ENCODE peak calls at places on chromosomes 11 and 22, in ten cellular contexts. One of them, this sample, is unnamed.

GRCh38 chr11:120746395-120746794 is 234.8 kb downstream of the GRIK4 start:
- DNase-seq in activated CD8-positive, alpha-beta memory T cell treated with anti-CD3 and anti-CD28 coated beads for 4 hours: no peak
- DNase-seq in activated T-cell treated with anti-CD3 and anti-CD28 coated beads, Interleukin-2, amount 50 U/mL, for 1 hour: no peak
- DNase-seq in cardiac fibroblast: no peak
- DNase-seq in HuH-7.5: no peak
- DNase-seq in fibroblast of the conjunctiva: no peak
- DNase-seq in CD4-positive, CD25-positive, alpha-beta regulatory T cell: no peak
- DNase-seq in NCI-H1105 treated with DMSO at 0.1 percent for 48 hours: no peak
- DNase-seq in endothelial cell: no peak
- DNase-seq in NCI-H2029: no peak
- DNase-seq in this sample: no peak

GRCh38 chr11:20762112-20762511 is 92.7 kb downstream of the NELL1 start:
- DNase-seq in HuH-7.5: no peak
- DNase-seq in NCI-H2029: peak; percentile 98
- DNase-seq in activated CD8-positive, alpha-beta memory T cell treated with anti-CD3 and anti-CD28 coated beads for 4 hours: no peak
- DNase-seq in NCI-H1105 treated with DMSO at 0.1 percent for 48 hours: peak; percentile 88
- DNase-seq in endothelial cell: no peak
- DNase-seq in fibroblast of the conjunctiva: no peak
- DNase-seq in cardiac fibroblast: no peak
- DNase-seq in activated T-cell treated with anti-CD3 and anti-CD28 coated beads, Interleukin-2, amount 50 U/mL, for 1 hour: no peak
- DNase-seq in CD4-positive, CD25-positive, alpha-beta regulatory T cell: no peak
- DNase-seq in this sample: no peak

GRCh38 chr11:7892059-7892699 is 38.9 kb downstream of the OR10A6 start:
- DNase-seq in activated CD8-positive, alpha-beta memory T cell treated with anti-CD3 and anti-CD28 coated beads for 4 hours: no peak
- DNase-seq in endothelial cell: no peak
- DNase-seq in cardiac fibroblast: peak; percentile 85
- DNase-seq in HuH-7.5: no peak
- DNase-seq in CD4-positive, CD25-positive, alpha-beta regulatory T cell: no peak
- DNase-seq in NCI-H1105 treated with DMSO at 0.1 percent for 48 hours: no peak
- DNase-seq in NCI-H2029: no peak
- DNase-seq in activated T-cell treated with anti-CD3 and anti-CD28 coated beads, Interleukin-2, amount 50 U/mL, for 1 hour: no peak
- DNase-seq in fibroblast of the conjunctiva: peak; percentile 88
- DNase-seq in this sample: no peak

GRCh38 chr11:65710424-65710823 is 1.6 kb upstream of the KAT5 start:
- DNase-seq in activated T-cell treated with anti-CD3 and anti-CD28 coated beads, Interleukin-2, amount 50 U/mL, for 1 hour: no peak
- DNase-seq in activated CD8-positive, alpha-beta memory T cell treated with anti-CD3 and anti-CD28 coated beads for 4 hours: no peak
- DNase-seq in NCI-H2029: no peak
- DNase-seq in cardiac fibroblast: peak; percentile 40
- DNase-seq in endothelial cell: no peak
- DNase-seq in CD4-positive, CD25-positive, alpha-beta regulatory T cell: no peak
- DNase-seq in NCI-H1105 treated with DMSO at 0.1 percent for 48 hours: no peak
- DNase-seq in HuH-7.5: no peak
- DNase-seq in fibroblast of the conjunctiva: no peak
- DNase-seq in this sample: no peak

GRCh38 chr11:2932850-2933251 is 3.6 kb upstream of the PHLDA2 start:
- DNase-seq in cardiac fibroblast: peak; percentile 64
- DNase-seq in activated T-cell treated with anti-CD3 and anti-CD28 coated beads, Interleukin-2, amount 50 U/mL, for 1 hour: no peak
- DNase-seq in NCI-H2029: no peak
- DNase-seq in CD4-positive, CD25-positive, alpha-beta regulatory T cell: no peak
- DNase-seq in fibroblast of the conjunctiva: no peak
- DNase-seq in HuH-7.5: no peak
- DNase-seq in NCI-H1105 treated with DMSO at 0.1 percent for 48 hours: no peak
- DNase-seq in activated CD8-positive, alpha-beta memory T cell treated with anti-CD3 and anti-CD28 coated beads for 4 hours: no peak
- DNase-seq in endothelial cell: no peak
- DNase-seq in this sample: no peak

GRCh38 chr11:63915961-63916836 is 765 bp downstream of the RCOR2 start:
- DNase-seq in cardiac fibroblast: no peak
- DNase-seq in HuH-7.5: peak; percentile 90
- DNase-seq in NCI-H1105 treated with DMSO at 0.1 percent for 48 hours: peak; percentile 39
- DNase-seq in endothelial cell: peak; percentile 90
- DNase-seq in CD4-positive, CD25-positive, alpha-beta regulatory T cell: no peak
- DNase-seq in fibroblast of the conjunctiva: no peak
- DNase-seq in activated CD8-positive, alpha-beta memory T cell treated with anti-CD3 and anti-CD28 coated beads for 4 hours: no peak
- DNase-seq in NCI-H2029: no peak
- DNase-seq in activated T-cell treated with anti-CD3 and anti-CD28 coated beads, Interleukin-2, amount 50 U/mL, for 1 hour: peak; percentile 50
- DNase-seq in this sample: peak; percentile 71

GRCh38 chr11:44625759-44626523 is 60.5 kb downstream of the CD82 start:
- DNase-seq in endothelial cell: no peak
- DNase-seq in fibroblast of the conjunctiva: no peak
- DNase-seq in NCI-H2029: no peak
- DNase-seq in NCI-H1105 treated with DMSO at 0.1 percent for 48 hours: no peak
- DNase-seq in cardiac fibroblast: no peak
- DNase-seq in HuH-7.5: no peak
- DNase-seq in activated T-cell treated with anti-CD3 and anti-CD28 coated beads, Interleukin-2, amount 50 U/mL, for 1 hour: no peak
- DNase-seq in activated CD8-positive, alpha-beta memory T cell treated with anti-CD3 and anti-CD28 coated beads for 4 hours: no peak
- DNase-seq in CD4-positive, CD25-positive, alpha-beta regulatory T cell: no peak
- DNase-seq in this sample: no peak

GRCh38 chr11:16346975-16347374 is 9.4 kb downstream of the SOX6 start:
- DNase-seq in activated CD8-positive, alpha-beta memory T cell treated with anti-CD3 and anti-CD28 coated beads for 4 hours: no peak
- DNase-seq in HuH-7.5: no peak
- DNase-seq in CD4-positive, CD25-positive, alpha-beta regulatory T cell: no peak
- DNase-seq in activated T-cell treated with anti-CD3 and anti-CD28 coated beads, Interleukin-2, amount 50 U/mL, for 1 hour: no peak
- DNase-seq in NCI-H1105 treated with DMSO at 0.1 percent for 48 hours: peak; percentile 67
- DNase-seq in cardiac fibroblast: peak; percentile 30
- DNase-seq in NCI-H2029: no peak
- DNase-seq in fibroblast of the conjunctiva: no peak
- DNase-seq in endothelial cell: no peak
- DNase-seq in this sample: no peak

GRCh38 chr11:62005231-62005661 is 37.8 kb upstream of the FTH1 start:
- DNase-seq in activated CD8-positive, alpha-beta memory T cell treated with anti-CD3 and anti-CD28 coated beads for 4 hours: no peak
- DNase-seq in cardiac fibroblast: peak; percentile 36
- DNase-seq in endothelial cell: no peak
- DNase-seq in HuH-7.5: no peak
- DNase-seq in NCI-H2029: no peak
- DNase-seq in fibroblast of the conjunctiva: no peak
- DNase-seq in CD4-positive, CD25-positive, alpha-beta regulatory T cell: no peak
- DNase-seq in activated T-cell treated with anti-CD3 and anti-CD28 coated beads, Interleukin-2, amount 50 U/mL, for 1 hour: no peak
- DNase-seq in NCI-H1105 treated with DMSO at 0.1 percent for 48 hours: no peak
- DNase-seq in this sample: no peak

GRCh38 chr11:88523362-88524028 is 186.0 kb upstream of the CTSC start:
- DNase-seq in activated T-cell treated with anti-CD3 and anti-CD28 coated beads, Interleukin-2, amount 50 U/mL, for 1 hour: no peak
- DNase-seq in NCI-H1105 treated with DMSO at 0.1 percent for 48 hours: no peak
- DNase-seq in activated CD8-positive, alpha-beta memory T cell treated with anti-CD3 and anti-CD28 coated beads for 4 hours: no peak
- DNase-seq in HuH-7.5: no peak
- DNase-seq in cardiac fibroblast: peak; percentile 66
- DNase-seq in fibroblast of the conjunctiva: no peak
- DNase-seq in NCI-H2029: no peak
- DNase-seq in CD4-positive, CD25-positive, alpha-beta regulatory T cell: no peak
- DNase-seq in endothelial cell: no peak
- DNase-seq in this sample: no peak

GRCh38 chr11:126686938-126687337 is 313.6 kb downstream of the KIRREL3 start:
- DNase-seq in NCI-H2029: no peak
- DNase-seq in endothelial cell: no peak
- DNase-seq in NCI-H1105 treated with DMSO at 0.1 percent for 48 hours: no peak
- DNase-seq in cardiac fibroblast: no peak
- DNase-seq in HuH-7.5: no peak
- DNase-seq in activated T-cell treated with anti-CD3 and anti-CD28 coated beads, Interleukin-2, amount 50 U/mL, for 1 hour: no peak
- DNase-seq in fibroblast of the conjunctiva: no peak
- DNase-seq in CD4-positive, CD25-positive, alpha-beta regulatory T cell: no peak
- DNase-seq in activated CD8-positive, alpha-beta memory T cell treated with anti-CD3 and anti-CD28 coated beads for 4 hours: no peak
- DNase-seq in this sample: no peak

GRCh38 chr22:42955087-42955630 is 59.8 kb downstream of the PACSIN2 start:
- DNase-seq in CD4-positive, CD25-positive, alpha-beta regulatory T cell: no peak
- DNase-seq in activated T-cell treated with anti-CD3 and anti-CD28 coated beads, Interleukin-2, amount 50 U/mL, for 1 hour: no peak
- DNase-seq in fibroblast of the conjunctiva: no peak
- DNase-seq in NCI-H1105 treated with DMSO at 0.1 percent for 48 hours: no peak
- DNase-seq in NCI-H2029: peak; percentile 14
- DNase-seq in endothelial cell: no peak
- DNase-seq in HuH-7.5: no peak
- DNase-seq in activated CD8-positive, alpha-beta memory T cell treated with anti-CD3 and anti-CD28 coated beads for 4 hours: no peak
- DNase-seq in cardiac fibroblast: no peak
- DNase-seq in this sample: no peak

GRCh38 chr11:72753341-72754148 is 1.3 kb upstream of the ARAP1 start:
- DNase-seq in activated T-cell treated with anti-CD3 and anti-CD28 coated beads, Interleukin-2, amount 50 U/mL, for 1 hour: no peak
- DNase-seq in fibroblast of the conjunctiva: no peak
- DNase-seq in activated CD8-positive, alpha-beta memory T cell treated with anti-CD3 and anti-CD28 coated beads for 4 hours: no peak
- DNase-seq in cardiac fibroblast: no peak
- DNase-seq in endothelial cell: no peak
- DNase-seq in HuH-7.5: no peak
- DNase-seq in NCI-H1105 treated with DMSO at 0.1 percent for 48 hours: no peak
- DNase-seq in CD4-positive, CD25-positive, alpha-beta regulatory T cell: no peak
- DNase-seq in NCI-H2029: no peak
- DNase-seq in this sample: peak; percentile 50

GRCh38 chr22:37137131-37137530 is 12.6 kb downstream of the IL2RB start:
- DNase-seq in activated T-cell treated with anti-CD3 and anti-CD28 coated beads, Interleukin-2, amount 50 U/mL, for 1 hour: no peak
- DNase-seq in HuH-7.5: no peak
- DNase-seq in NCI-H2029: no peak
- DNase-seq in endothelial cell: no peak
- DNase-seq in CD4-positive, CD25-positive, alpha-beta regulatory T cell: no peak
- DNase-seq in fibroblast of the conjunctiva: no peak
- DNase-seq in NCI-H1105 treated with DMSO at 0.1 percent for 48 hours: no peak
- DNase-seq in cardiac fibroblast: no peak
- DNase-seq in activated CD8-positive, alpha-beta memory T cell treated with anti-CD3 and anti-CD28 coated beads for 4 hours: no peak
- DNase-seq in this sample: no peak

GRCh38 chr11:122785156-122785605 is 53.1 kb upstream of the CRTAM start:
- DNase-seq in endothelial cell: no peak
- DNase-seq in cardiac fibroblast: no peak
- DNase-seq in CD4-positive, CD25-positive, alpha-beta regulatory T cell: no peak
- DNase-seq in HuH-7.5: no peak
- DNase-seq in activated T-cell treated with anti-CD3 and anti-CD28 coated beads, Interleukin-2, amount 50 U/mL, for 1 hour: no peak
- DNase-seq in activated CD8-positive, alpha-beta memory T cell treated with anti-CD3 and anti-CD28 coated beads for 4 hours: no peak
- DNase-seq in NCI-H2029: no peak
- DNase-seq in fibroblast of the conjunctiva: no peak
- DNase-seq in NCI-H1105 treated with DMSO at 0.1 percent for 48 hours: no peak
- DNase-seq in this sample: peak; percentile 71

GRCh38 chr22:34960005-34960404 is 106.0 kb upstream of the ISX start:
- DNase-seq in cardiac fibroblast: no peak
- DNase-seq in fibroblast of the conjunctiva: no peak
- DNase-seq in HuH-7.5: no peak
- DNase-seq in activated T-cell treated with anti-CD3 and anti-CD28 coated beads, Interleukin-2, amount 50 U/mL, for 1 hour: no peak
- DNase-seq in NCI-H2029: no peak
- DNase-seq in NCI-H1105 treated with DMSO at 0.1 percent for 48 hours: no peak
- DNase-seq in endothelial cell: no peak
- DNase-seq in activated CD8-positive, alpha-beta memory T cell treated with anti-CD3 and anti-CD28 coated beads for 4 hours: no peak
- DNase-seq in CD4-positive, CD25-positive, alpha-beta regulatory T cell: no peak
- DNase-seq in this sample: no peak

GRCh38 chr22:30828187-30829155 is 133.8 kb downstream of the OSBP2 start:
- DNase-seq in fibroblast of the conjunctiva: no peak
- DNase-seq in HuH-7.5: no peak
- DNase-seq in CD4-positive, CD25-positive, alpha-beta regulatory T cell: no peak
- DNase-seq in cardiac fibroblast: no peak
- DNase-seq in endothelial cell: no peak
- DNase-seq in activated CD8-positive, alpha-beta memory T cell treated with anti-CD3 and anti-CD28 coated beads for 4 hours: no peak
- DNase-seq in activated T-cell treated with anti-CD3 and anti-CD28 coated beads, Interleukin-2, amount 50 U/mL, for 1 hour: no peak
- DNase-seq in NCI-H2029: no peak
- DNase-seq in NCI-H1105 treated with DMSO at 0.1 percent for 48 hours: no peak
- DNase-seq in this sample: no peak

GRCh38 chr11:75380716-75381420 is 18.4 kb upstream of the RPS3 start:
- DNase-seq in cardiac fibroblast: no peak
- DNase-seq in NCI-H2029: peak; percentile 12
- DNase-seq in activated CD8-positive, alpha-beta memory T cell treated with anti-CD3 and anti-CD28 coated beads for 4 hours: no peak
- DNase-seq in HuH-7.5: no peak
- DNase-seq in endothelial cell: no peak
- DNase-seq in fibroblast of the conjunctiva: no peak
- DNase-seq in activated T-cell treated with anti-CD3 and anti-CD28 coated beads, Interleukin-2, amount 50 U/mL, for 1 hour: no peak
- DNase-seq in CD4-positive, CD25-positive, alpha-beta regulatory T cell: no peak
- DNase-seq in NCI-H1105 treated with DMSO at 0.1 percent for 48 hours: no peak
- DNase-seq in this sample: peak; percentile 85

GRCh38 chr11:13972033-13972910 is 9.7 kb downstream of the SPON1 start:
- DNase-seq in activated T-cell treated with anti-CD3 and anti-CD28 coated beads, Interleukin-2, amount 50 U/mL, for 1 hour: no peak
- DNase-seq in endothelial cell: no peak
- DNase-seq in NCI-H2029: no peak
- DNase-seq in cardiac fibroblast: no peak
- DNase-seq in fibroblast of the conjunctiva: peak; percentile 16
- DNase-seq in activated CD8-positive, alpha-beta memory T cell treated with anti-CD3 and anti-CD28 coated beads for 4 hours: no peak
- DNase-seq in HuH-7.5: no peak
- DNase-seq in CD4-positive, CD25-positive, alpha-beta regulatory T cell: no peak
- DNase-seq in NCI-H1105 treated with DMSO at 0.1 percent for 48 hours: no peak
- DNase-seq in this sample: peak; percentile 23

GRCh38 chr11:69480547-69481392 is 693 bp upstream of the LINC01488 start:
- DNase-seq in cardiac fibroblast: peak; percentile 45
- DNase-seq in fibroblast of the conjunctiva: no peak
- DNase-seq in NCI-H1105 treated with DMSO at 0.1 percent for 48 hours: no peak
- DNase-seq in HuH-7.5: peak; percentile 99
- DNase-seq in NCI-H2029: no peak
- DNase-seq in CD4-positive, CD25-positive, alpha-beta regulatory T cell: no peak
- DNase-seq in activated T-cell treated with anti-CD3 and anti-CD28 coated beads, Interleukin-2, amount 50 U/mL, for 1 hour: no peak
- DNase-seq in endothelial cell: no peak
- DNase-seq in activated CD8-positive, alpha-beta memory T cell treated with anti-CD3 and anti-CD28 coated beads for 4 hours: no peak
- DNase-seq in this sample: no peak

GRCh38 chr11:123006860-123007542 is 25.4 kb upstream of the BSX start:
- DNase-seq in cardiac fibroblast: no peak
- DNase-seq in fibroblast of the conjunctiva: no peak
- DNase-seq in NCI-H1105 treated with DMSO at 0.1 percent for 48 hours: no peak
- DNase-seq in HuH-7.5: no peak
- DNase-seq in endothelial cell: no peak
- DNase-seq in NCI-H2029: no peak
- DNase-seq in activated CD8-positive, alpha-beta memory T cell treated with anti-CD3 and anti-CD28 coated beads for 4 hours: no peak
- DNase-seq in activated T-cell treated with anti-CD3 and anti-CD28 coated beads, Interleukin-2, amount 50 U/mL, for 1 hour: no peak
- DNase-seq in CD4-positive, CD25-positive, alpha-beta regulatory T cell: no peak
- DNase-seq in this sample: no peak

GRCh38 chr11:70399681-70400112 is 1.4 kb downstream of the CTTN start:
- DNase-seq in NCI-H1105 treated with DMSO at 0.1 percent for 48 hours: no peak
- DNase-seq in activated CD8-positive, alpha-beta memory T cell treated with anti-CD3 and anti-CD28 coated beads for 4 hours: no peak
- DNase-seq in cardiac fibroblast: peak; percentile 96
- DNase-seq in activated T-cell treated with anti-CD3 and anti-CD28 coated beads, Interleukin-2, amount 50 U/mL, for 1 hour: no peak
- DNase-seq in HuH-7.5: peak; percentile 41
- DNase-seq in endothelial cell: peak; percentile 25
- DNase-seq in NCI-H2029: no peak
- DNase-seq in CD4-positive, CD25-positive, alpha-beta regulatory T cell: no peak
- DNase-seq in fibroblast of the conjunctiva: peak; percentile 90
- DNase-seq in this sample: peak; percentile 79

GRCh38 chr11:16804104-16804947 is 65.9 kb downstream of the C11orf58 start:
- DNase-seq in HuH-7.5: no peak
- DNase-seq in activated T-cell treated with anti-CD3 and anti-CD28 coated beads, Interleukin-2, amount 50 U/mL, for 1 hour: no peak
- DNase-seq in CD4-positive, CD25-positive, alpha-beta regulatory T cell: no peak
- DNase-seq in NCI-H1105 treated with DMSO at 0.1 percent for 48 hours: no peak
- DNase-seq in fibroblast of the conjunctiva: peak; percentile 87
- DNase-seq in endothelial cell: no peak
- DNase-seq in cardiac fibroblast: peak; percentile 80
- DNase-seq in activated CD8-positive, alpha-beta memory T cell treated with anti-CD3 and anti-CD28 coated beads for 4 hours: no peak
- DNase-seq in NCI-H2029: peak; percentile 79
- DNase-seq in this sample: no peak

GRCh38 chr11:33772300-33772699 is 2.0 kb downstream of the FBXO3 start:
- DNase-seq in NCI-H2029: no peak
- DNase-seq in NCI-H1105 treated with DMSO at 0.1 percent for 48 hours: no peak
- DNase-seq in activated T-cell treated with anti-CD3 and anti-CD28 coated beads, Interleukin-2, amount 50 U/mL, for 1 hour: no peak
- DNase-seq in fibroblast of the conjunctiva: no peak
- DNase-seq in CD4-positive, CD25-positive, alpha-beta regulatory T cell: no peak
- DNase-seq in endothelial cell: no peak
- DNase-seq in activated CD8-positive, alpha-beta memory T cell treated with anti-CD3 and anti-CD28 coated beads for 4 hours: no peak
- DNase-seq in cardiac fibroblast: peak; percentile 33
- DNase-seq in HuH-7.5: no peak
- DNase-seq in this sample: no peak

GRCh38 chr22:47713880-47714452 is 951.5 kb downstream of the TBC1D22A start:
- DNase-seq in NCI-H2029: no peak
- DNase-seq in fibroblast of the conjunctiva: no peak
- DNase-seq in CD4-positive, CD25-positive, alpha-beta regulatory T cell: no peak
- DNase-seq in activated T-cell treated with anti-CD3 and anti-CD28 coated beads, Interleukin-2, amount 50 U/mL, for 1 hour: no peak
- DNase-seq in HuH-7.5: no peak
- DNase-seq in endothelial cell: no peak
- DNase-seq in activated CD8-positive, alpha-beta memory T cell treated with anti-CD3 and anti-CD28 coated beads for 4 hours: no peak
- DNase-seq in cardiac fibroblast: no peak
- DNase-seq in NCI-H1105 treated with DMSO at 0.1 percent for 48 hours: no peak
- DNase-seq in this sample: no peak

GRCh38 chr11:134460044-134460371 is 48.0 kb upstream of the B3GAT1 start:
- DNase-seq in NCI-H1105 treated with DMSO at 0.1 percent for 48 hours: no peak
- DNase-seq in endothelial cell: no peak
- DNase-seq in activated T-cell treated with anti-CD3 and anti-CD28 coated beads, Interleukin-2, amount 50 U/mL, for 1 hour: no peak
- DNase-seq in cardiac fibroblast: no peak
- DNase-seq in activated CD8-positive, alpha-beta memory T cell treated with anti-CD3 and anti-CD28 coated beads for 4 hours: no peak
- DNase-seq in CD4-positive, CD25-positive, alpha-beta regulatory T cell: no peak
- DNase-seq in fibroblast of the conjunctiva: no peak
- DNase-seq in NCI-H2029: no peak
- DNase-seq in HuH-7.5: no peak
- DNase-seq in this sample: no peak

GRCh38 chr22:47035443-47035881 is 273.0 kb downstream of the TBC1D22A start:
- DNase-seq in HuH-7.5: no peak
- DNase-seq in fibroblast of the conjunctiva: no peak
- DNase-seq in NCI-H2029: no peak
- DNase-seq in activated CD8-positive, alpha-beta memory T cell treated with anti-CD3 and anti-CD28 coated beads for 4 hours: no peak
- DNase-seq in activated T-cell treated with anti-CD3 and anti-CD28 coated beads, Interleukin-2, amount 50 U/mL, for 1 hour: no peak
- DNase-seq in NCI-H1105 treated with DMSO at 0.1 percent for 48 hours: no peak
- DNase-seq in CD4-positive, CD25-positive, alpha-beta regulatory T cell: no peak
- DNase-seq in endothelial cell: no peak
- DNase-seq in cardiac fibroblast: no peak
- DNase-seq in this sample: no peak

GRCh38 chr11:36149538-36150242 is 139.5 kb downstream of the COMMD9 start:
- DNase-seq in activated T-cell treated with anti-CD3 and anti-CD28 coated beads, Interleukin-2, amount 50 U/mL, for 1 hour: no peak
- DNase-seq in activated CD8-positive, alpha-beta memory T cell treated with anti-CD3 and anti-CD28 coated beads for 4 hours: no peak
- DNase-seq in NCI-H1105 treated with DMSO at 0.1 percent for 48 hours: no peak
- DNase-seq in endothelial cell: peak; percentile 32
- DNase-seq in HuH-7.5: peak; percentile 69
- DNase-seq in NCI-H2029: peak; percentile 61
- DNase-seq in CD4-positive, CD25-positive, alpha-beta regulatory T cell: peak; percentile 13
- DNase-seq in fibroblast of the conjunctiva: peak; percentile 96
- DNase-seq in cardiac fibroblast: peak; percentile 100
- DNase-seq in this sample: peak; percentile 87

This sample was measured in Caco-2.